ENCODE peak calls at places on chromosomes 7 and 10, in seven cellular contexts. V is AG04450, Q is GM12865, L is fibroblast of lung, X is lower leg skin, P is MM.1S, C is foreskin fibroblast. O is an unnamed sample.

GRCh38 chr10:126334272-126334671 is 54.0 kb downstream of the ADAM12 start:
- DNase-seq in C (no peak), Q (no peak), X (no peak), L (peak), V (no peak), P (no peak), O (no peak)

GRCh38 chr10:130169136-130169888 is 33.1 kb downstream of the GLRX3 start:
- DNase-seq in V (no peak), C (no peak), L (peak), Q (no peak), P (no peak), X (no peak), O (no peak)

GRCh38 chr10:15384154-15384553 is 13.1 kb upstream of the FAM171A1 start:
- DNase-seq in C (no peak), P (no peak), Q (no peak), V (no peak), L (peak), X (no peak), O (no peak)

GRCh38 chr10:95756796-95757657 is 1.1 kb downstream of the ENTPD1 start:
- DNase-seq in P (no peak), C (no peak), X (no peak), Q (peak), L (no peak), V (no peak), O (no peak)

GRCh38 chr7:143505845-143506244 is 28.2 kb downstream of the TAS2R41 start:
- DNase-seq in X (no peak), C (no peak), V (no peak), Q (no peak), P (no peak), L (no peak), O (no peak)

GRCh38 chr7:135714534-135715009 is 13.4 kb downstream of the SLC13A4 start:
- DNase-seq in V (peak), X (no peak), C (peak), Q (no peak), P (no peak), L (peak), O (no peak)

GRCh38 chr10:112744525-112744924 is 205.5 kb upstream of the TCF7L2 start:
- DNase-seq in Q (no peak), L (no peak), P (no peak), V (no peak), C (no peak), X (no peak), O (no peak)

GRCh38 chr7:5350600-5351385 is 68.0 kb downstream of the SLC29A4 start:
- DNase-seq in X (no peak), L (no peak), Q (no peak), C (no peak), V (no peak), P (no peak), O (no peak)

DNA sequence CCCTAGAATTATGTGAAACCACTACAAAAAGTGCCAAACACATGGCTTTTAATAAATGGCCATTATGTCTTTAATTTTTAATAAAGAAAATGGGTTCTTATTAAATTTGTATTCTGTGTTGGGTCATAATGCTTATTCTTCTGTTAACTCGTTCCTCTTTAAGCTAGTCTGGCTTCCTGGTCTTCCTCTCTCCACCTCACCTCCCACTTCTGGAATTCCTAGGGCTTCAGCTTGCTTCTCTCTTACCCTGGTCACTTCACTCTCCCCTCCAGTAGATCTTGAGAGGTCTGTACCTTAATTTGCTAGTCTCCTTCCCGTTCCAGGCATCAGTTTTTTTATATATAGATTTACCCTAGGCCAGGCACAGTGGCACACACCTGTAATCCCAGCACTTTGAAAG is 111.2 kb downstream of the RALA start:
- DNase-seq in P (no peak), L (no peak), Q (no peak), X (peak), C (no peak), V (no peak), O (no peak)
- H3K4me3 ChIP-seq in P (no peak), L (peak), Q (peak), X (no peak), C (peak), V (peak), O (peak)

GRCh38 chr10:5090551-5090950 is 3.7 kb upstream of the AKR1C3 start:
- DNase-seq in C (no peak), V (no peak), P (no peak), Q (no peak), L (no peak), X (no peak), O (no peak)

GRCh38 chr10:5092375-5092774 is 1.8 kb upstream of the AKR1C3 start:
- DNase-seq in Q (no peak), V (no peak), L (no peak), C (no peak), X (no peak), P (no peak), O (no peak)

GRCh38 chr10:5091196-5091595 is 3.0 kb upstream of the AKR1C3 start:
- DNase-seq in P (no peak), V (no peak), C (no peak), L (no peak), X (no peak), Q (no peak), O (no peak)

GRCh38 chr10:5088703-5089261 is 5.4 kb upstream of the AKR1C3 start:
- DNase-seq in Q (no peak), L (no peak), C (no peak), V (no peak), P (no peak), X (no peak), O (no peak)

DNA sequence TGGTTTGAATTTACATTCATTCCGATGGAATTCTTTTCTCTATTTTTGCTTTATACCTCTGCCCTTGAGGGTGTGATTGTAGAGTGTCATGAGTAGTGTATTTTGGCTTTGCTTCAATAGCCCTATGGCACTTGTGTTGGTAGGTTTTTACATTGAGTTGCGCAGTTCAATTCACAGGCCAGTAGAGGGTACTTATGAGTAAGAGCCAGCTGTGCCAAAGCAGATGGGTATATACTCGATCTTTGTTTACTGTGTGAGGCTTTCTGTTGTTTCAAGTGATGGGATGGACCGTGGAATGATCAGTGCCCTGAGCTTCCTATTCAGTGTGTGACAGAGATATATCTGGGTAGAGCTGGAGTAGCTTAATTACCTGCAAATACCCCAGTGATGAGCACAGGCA is 4.3 kb upstream of the AKR1C3 start:
- DNase-seq in X (no peak), L (peak), C (no peak), V (no peak), Q (peak), P (peak), O (no peak)
- TF ChIP-seq CTCF in X (no peak), L (peak), C (peak), V (peak), Q (peak), P (peak), O (peak)

GRCh38 chr7:111090834-111091233 is at the start of gene LRRN3:
- DNase-seq in Q (no peak), P (no peak), V (no peak), C (peak), X (no peak), L (peak), O (no peak)
- H3K4me3 ChIP-seq in Q (no peak), P (peak), V (peak), C (peak), X (no peak), L (peak), O (peak)

GRCh38 chr7:95960706-95961244 is 188.4 kb downstream of the DYNC1I1 start:
- DNase-seq in P (no peak), Q (no peak), C (no peak), X (no peak), L (no peak), V (no peak), O (no peak)

GRCh38 chr7:95951997-95952795 is 179.8 kb downstream of the DYNC1I1 start:
- DNase-seq in V (no peak), X (no peak), Q (no peak), C (no peak), L (no peak), P (no peak), O (no peak)

GRCh38 chr7:95952851-95953250 is 180.5 kb downstream of the DYNC1I1 start:
- DNase-seq in X (no peak), Q (no peak), V (no peak), P (no peak), L (no peak), C (no peak), O (no peak)

GRCh38 chr7:95951531-95951930 is 179.2 kb downstream of the DYNC1I1 start:
- DNase-seq in X (no peak), V (no peak), L (no peak), Q (no peak), C (no peak), P (no peak), O (no peak)

GRCh38 chr7:95955748-95956147 is 183.4 kb downstream of the DYNC1I1 start:
- DNase-seq in Q (no peak), P (no peak), V (no peak), C (no peak), L (no peak), X (no peak), O (no peak)
- TF ChIP-seq CTCF in Q (no peak), P (no peak), V (no peak), C (no peak), L (no peak), X (no peak), O (no peak)

GRCh38 chr10:101222247-101222531 is 7.1 kb downstream of the LBX1 start:
- DNase-seq in V (no peak), Q (no peak), C (no peak), L (no peak), P (no peak), X (no peak), O (no peak)
- H3K4me3 ChIP-seq in V (no peak), Q (no peak), C (no peak), L (no peak), P (no peak), X (no peak), O (no peak)

DNA sequence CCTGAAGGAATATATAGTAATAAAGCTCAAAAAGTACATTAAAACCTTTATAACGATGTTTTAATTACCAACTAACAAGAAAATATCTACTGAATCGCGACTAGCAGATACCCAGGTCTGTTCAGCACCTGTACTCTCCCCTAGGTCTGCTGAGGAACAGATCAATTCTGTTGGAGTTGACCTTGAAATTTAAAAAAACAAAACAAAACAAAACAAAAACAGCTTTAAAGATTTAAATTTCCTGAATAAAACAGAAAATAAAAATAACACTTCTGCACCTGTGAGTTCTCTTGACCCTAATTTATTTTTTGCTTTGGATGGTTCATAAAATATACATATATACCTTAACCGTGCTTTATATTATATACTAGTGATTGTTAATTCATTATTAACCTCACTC is 24.6 kb downstream of the DIP2C start:
- DNase-seq in L (no peak), X (no peak), P (no peak), C (no peak), Q (no peak), V (no peak), O (no peak)
- TF ChIP-seq CTCF in L (no peak), X (no peak), P (no peak), C (no peak), Q (no peak), V (no peak), O (no peak)